ENCODE peak calls at places on chromosome 17, in five cellular contexts. One of them, this sample, is unnamed.

GRCh38 chr17:79563237-79564013 is 47.4 kb downstream of the RBFOX3 start:
- DNase-seq in HFFc6: peak; percentile 4
- DNase-seq in upper lobe of right lung: no peak
- DNase-seq in ELF-1: no peak
- DNase-seq in A549: peak; percentile 60
- DNase-seq in this sample: peak; percentile 53

GRCh38 chr17:55421179-55421934 is at the start of gene MMD:
- DNase-seq in HFFc6: no peak
- DNase-seq in upper lobe of right lung: no peak
- DNase-seq in ELF-1: peak; percentile 64
- DNase-seq in A549: peak; percentile 81
- DNase-seq in this sample: no peak

GRCh38 chr17:56593073-56593740 is at the start of gene NOG:
- DNase-seq in HFFc6: peak; percentile 65
- DNase-seq in upper lobe of right lung: peak; percentile 79
- DNase-seq in ELF-1: no peak
- DNase-seq in A549: peak; percentile 72
- DNase-seq in this sample: no peak

GRCh38 chr17:75404223-75404738 is 1.2 kb downstream of the GRB2 start:
- DNase-seq in HFFc6: peak; percentile 77
- DNase-seq in upper lobe of right lung: peak; percentile 72
- DNase-seq in ELF-1: peak; percentile 75
- DNase-seq in A549: peak; percentile 89
- DNase-seq in this sample: peak; percentile 66

GRCh38 chr17:77565166-77565565 is 393.3 kb upstream of the TNRC6C start:
- DNase-seq in HFFc6: no peak
- DNase-seq in upper lobe of right lung: peak; percentile 44
- DNase-seq in ELF-1: no peak
- DNase-seq in A549: no peak
- DNase-seq in this sample: no peak

GRCh38 chr17:34291721-34292348 is 6.3 kb downstream of the CCL11 start:
- DNase-seq in HFFc6: no peak
- DNase-seq in upper lobe of right lung: no peak
- DNase-seq in ELF-1: no peak
- DNase-seq in A549: no peak
- DNase-seq in this sample: peak; percentile 12

GRCh38 chr17:47670064-47670463 is 20.3 kb downstream of the KPNB1 start:
- DNase-seq in HFFc6: no peak
- DNase-seq in upper lobe of right lung: no peak
- DNase-seq in ELF-1: no peak
- DNase-seq in A549: no peak
- DNase-seq in this sample: no peak

GRCh38 chr17:27572665-27573064 is 58.3 kb upstream of the LGALS9 start:
- DNase-seq in HFFc6: peak; percentile 32
- DNase-seq in upper lobe of right lung: no peak
- DNase-seq in ELF-1: no peak
- DNase-seq in A549: no peak
- DNase-seq in this sample: no peak

GRCh38 chr17:20189322-20189721 is 180.2 kb downstream of the SPECC1 start:
- DNase-seq in HFFc6: peak; percentile 35
- DNase-seq in upper lobe of right lung: no peak
- DNase-seq in ELF-1: peak; percentile 62
- DNase-seq in A549: no peak
- DNase-seq in this sample: peak; percentile 88

GRCh38 chr17:42363767-42364585 is 24.3 kb downstream of the STAT3 start:
- DNase-seq in HFFc6: peak; percentile 36
- DNase-seq in upper lobe of right lung: no peak
- DNase-seq in ELF-1: no peak
- DNase-seq in A549: no peak
- DNase-seq in this sample: no peak

GRCh38 chr17:44599298-44600175 is 42.3 kb downstream of the FZD2 start:
- DNase-seq in HFFc6: peak; percentile 81
- DNase-seq in upper lobe of right lung: no peak
- DNase-seq in ELF-1: peak; percentile 86
- DNase-seq in A549: peak; percentile 87
- DNase-seq in this sample: peak; percentile 91

GRCh38 chr17:512926-513325 is 160.3 kb upstream of the RPH3AL start:
- DNase-seq in HFFc6: peak; percentile 17
- DNase-seq in upper lobe of right lung: no peak
- DNase-seq in ELF-1: no peak
- DNase-seq in A549: no peak
- DNase-seq in this sample: no peak

GRCh38 chr17:60138769-60139437 is 10.9 kb upstream of the CA4 start:
- DNase-seq in HFFc6: no peak
- DNase-seq in upper lobe of right lung: peak; percentile 53
- DNase-seq in ELF-1: no peak
- DNase-seq in A549: no peak
- DNase-seq in this sample: no peak

GRCh38 chr17:78359936-78360370 is at the start of gene SOCS3:
- DNase-seq in HFFc6: peak; percentile 97
- DNase-seq in upper lobe of right lung: peak; percentile 99
- DNase-seq in ELF-1: peak; percentile 98
- DNase-seq in A549: peak; percentile 98
- DNase-seq in this sample: peak; percentile 96

GRCh38 chr17:79992657-79993389 is 42.8 kb downstream of the TBC1D16 start:
- DNase-seq in HFFc6: no peak
- DNase-seq in upper lobe of right lung: no peak
- DNase-seq in ELF-1: peak; percentile 46
- DNase-seq in A549: no peak
- DNase-seq in this sample: no peak

GRCh38 chr17:48047741-48048320 is 328 bp upstream of the NFE2L1 start:
- DNase-seq in HFFc6: peak; percentile 100
- DNase-seq in upper lobe of right lung: peak; percentile 99
- DNase-seq in ELF-1: peak; percentile 100
- DNase-seq in A549: peak; percentile 98
- DNase-seq in this sample: peak; percentile 100